ENCODE peak calls at places on chromosomes 7 and 10, in five cellular contexts. C, R, U, T and O are unnamed samples. For H3K4me1, the result is how much of the 10 kb centered on the place peaks cover.

GRCh38 chr7:157772486-157773130 is 435.8 kb downstream of the DNAJB6 start:
- DNase-seq in R (no peak), T (no peak), C (no peak), U (no peak), O (no peak)

GRCh38 chr10:24238527-24239247 is 29.7 kb downstream of the KIAA1217 start:
- DNase-seq in R (no peak), U (no peak), C (no peak), T (peak), O (no peak)

GRCh38 chr7:135342887-135343286 is 109.2 kb downstream of the STRA8 start:
- DNase-seq in R (no peak), T (peak), U (no peak), C (no peak), O (no peak)

GRCh38 chr7:93843260-93843659 is 47.3 kb downstream of the TFPI2 start:
- DNase-seq in U (no peak), R (no peak), T (no peak), C (no peak), O (no peak)

GRCh38 chr10:80529604-80530003 is 8.1 kb upstream of the SH2D4B start:
- DNase-seq in T (no peak), U (peak), R (no peak), C (no peak), O (no peak)

GRCh38 chr10:97574374-97575100 is 2.0 kb downstream of the ANKRD2 start:
- DNase-seq in T (peak), R (peak), U (peak), C (peak), O (no peak)

GRCh38 chr10:128072941-128073615 is 53.1 kb downstream of the MKI67 start:
- DNase-seq in U (no peak), C (no peak), T (no peak), R (no peak), O (no peak)

GRCh38 chr10:44253769-44254462 is 131.0 kb downstream of the CXCL12 start:
- DNase-seq in R (no peak), T (no peak), U (peak), C (no peak), O (no peak)

GRCh38 chr10:124560377-124560776 is 98.8 kb downstream of the LHPP start:
- DNase-seq in T (no peak), U (peak), C (no peak), R (no peak), O (no peak)

GRCh38 chr10:125259651-125260050 is 99.3 kb upstream of the CTBP2 start:
- DNase-seq in U (no peak), T (no peak), R (no peak), C (no peak), O (no peak)

GRCh38 chr10:92110039-92110794 is 180.7 kb downstream of the CPEB3 start:
- DNase-seq in T (no peak), C (no peak), R (no peak), U (peak), O (no peak)

GRCh38 chr7:158941821-158942605 is 85.7 kb downstream of the DYNC2I1 start:
- DNase-seq in R (no peak), U (no peak), T (no peak), C (no peak), O (no peak)

GRCh38 chr10:124377101-124377500 is 41.6 kb downstream of the OAT start:
- DNase-seq in R (no peak), U (no peak), T (no peak), C (no peak), O (no peak)

GRCh38 chr10:75197906-75198305 is 12.7 kb upstream of the VDAC2 start:
- DNase-seq in T (no peak), R (no peak), U (no peak), C (no peak), O (no peak)

GRCh38 chr7:43645699-43646226 is 62.9 kb downstream of the STK17A start:
- DNase-seq in T (no peak), C (no peak), U (peak), R (no peak), O (no peak)
- H3K4me2 ChIP-seq in T (no peak), C (no peak), U (no peak), R (no peak), O (no peak)

GRCh38 chr7:131608112-131608498 is 51.7 kb upstream of the PODXL start:
- DNase-seq in C (peak), U (no peak), R (no peak), T (no peak), O (no peak)
- H3K4me1 ChIP-seq in C (under half), U (under half), R (under half), T (under half), O (under half)

GRCh38 chr7:24290004-24290641 is 6.1 kb downstream of the NPY start:
- DNase-seq in C (peak), R (no peak), U (peak), T (peak), O (no peak)

GRCh38 chr7:24291271-24291670 is 7.3 kb downstream of the NPY start:
- DNase-seq in T (peak), U (no peak), C (no peak), R (no peak), O (no peak)
- H2BK12ac ChIP-seq in T (no peak), U (no peak), C (no peak), R (no peak), O (no peak)

DNA sequence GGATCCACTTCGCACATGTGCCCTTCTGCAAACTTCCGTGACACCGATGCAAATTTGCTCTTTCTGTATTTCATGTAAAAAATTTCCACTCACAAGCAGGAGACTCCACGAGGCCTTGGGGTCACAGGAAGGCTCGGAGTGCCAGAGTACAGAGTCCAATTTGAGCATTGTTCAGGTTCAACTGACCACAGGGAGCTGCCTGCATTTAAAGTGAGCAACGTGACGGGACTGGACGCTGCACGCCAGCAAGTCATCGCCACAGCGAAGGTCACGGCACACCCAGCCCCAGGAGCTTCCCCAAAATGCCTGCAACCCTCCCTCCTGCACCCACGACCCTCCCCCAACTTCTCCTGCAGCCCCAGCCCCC is 41.5 kb upstream of the NKX6-2 start:
- DNase-seq in C (no peak), R (no peak), T (no peak), U (no peak), O (no peak)
- H3K4me2 ChIP-seq in C (no peak), R (no peak), T (no peak), U (no peak), O (no peak)

GRCh38 chr7:139731802-139732470 is 45.9 kb downstream of the HIPK2 start:
- DNase-seq in T (peak), C (no peak), R (no peak), U (peak), O (no peak)

GRCh38 chr7:139733751-139734150 is 44.0 kb downstream of the HIPK2 start:
- DNase-seq in C (no peak), U (no peak), R (no peak), T (no peak), O (no peak)

GRCh38 chr7:139730746-139731612 is 46.8 kb downstream of the HIPK2 start:
- DNase-seq in U (peak), T (no peak), R (no peak), C (no peak), O (no peak)

GRCh38 chr7:139734395-139734794 is 43.4 kb downstream of the HIPK2 start:
- DNase-seq in C (no peak), R (no peak), T (peak), U (peak), O (no peak)

DNA sequence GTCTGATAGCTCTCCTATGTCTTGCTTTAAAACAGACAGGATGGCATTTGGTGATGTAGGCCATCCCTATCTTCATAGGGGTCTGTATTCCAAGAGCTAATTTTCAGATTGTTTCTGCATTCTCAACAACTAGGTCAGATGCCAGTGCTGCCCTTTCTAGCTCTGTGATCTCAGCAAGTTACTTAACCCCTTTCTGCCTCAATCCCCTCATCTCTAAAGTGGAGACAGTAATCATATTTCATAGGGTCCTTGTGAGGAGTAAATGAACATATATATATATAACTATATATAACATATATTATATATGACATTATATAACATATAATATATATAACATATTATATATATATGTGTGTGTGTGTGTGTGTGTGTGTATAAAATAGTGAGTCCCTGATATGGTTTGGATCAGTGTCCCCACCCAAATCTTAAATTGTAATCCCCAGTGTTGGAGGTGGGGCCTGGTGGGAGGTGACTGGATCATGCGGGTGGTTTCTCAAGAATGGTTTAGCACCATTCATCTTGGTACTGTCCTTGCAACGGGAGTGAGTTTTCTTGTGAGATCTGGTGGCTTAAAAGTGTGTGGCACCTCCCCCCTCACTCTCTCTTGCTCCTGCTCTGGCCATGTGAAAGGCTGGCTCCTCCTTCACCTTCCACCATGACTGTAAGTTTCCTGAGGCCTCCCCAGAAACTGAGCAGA is 45.2 kb downstream of the HIPK2 start:
- DNase-seq in R (no peak), T (no peak), C (no peak), U (no peak), O (no peak)
- H3K4me1 ChIP-seq in R (under half), T (under half), C (under half), U (under half), O (under half)

DNA sequence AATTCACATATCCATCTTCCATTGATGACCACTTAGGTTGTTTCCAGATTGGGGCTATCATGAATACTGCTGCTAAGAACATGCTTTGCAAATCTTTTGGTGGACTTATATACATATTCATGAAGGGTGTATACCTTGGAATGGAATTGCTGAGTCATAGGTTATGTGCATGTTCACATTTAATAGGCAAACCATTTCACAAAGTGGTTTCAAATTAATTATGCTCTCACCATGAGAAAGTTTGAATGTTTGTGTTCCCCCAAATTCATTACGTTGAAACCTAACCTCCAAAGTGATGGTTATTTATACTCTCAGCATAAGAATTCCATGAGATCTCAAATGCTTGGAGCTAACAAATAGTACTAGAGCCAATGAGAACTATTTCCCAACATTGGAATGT is 86.4 kb downstream of the VPS41 start:
- DNase-seq in U (no peak), R (no peak), T (no peak), C (no peak), O (no peak)
- H2BK12ac ChIP-seq in U (no peak), R (no peak), T (no peak), C (no peak), O (no peak)

GRCh38 chr7:77982926-77983550 is 184.5 kb downstream of the PHTF2 start:
- DNase-seq in C (no peak), R (no peak), U (peak), T (peak), O (no peak)
- H3K4me2 ChIP-seq in C (no peak), R (no peak), U (no peak), T (no peak), O (no peak)